ENCODE peak calls at places on chromosomes 5 and 9, in nine cellular contexts. B is activated naive CD4-positive, alpha-beta T cell treated with Interleukin-2 at 50 U/mL for 16 hours; E is HTR-8/SVneo; Y is HCEC 1CT; I is ACHN; Q is iris pigment epithelial cell; P is right atrium auricular region; W is NCI-H226; R is AG09309. J is an unnamed sample.

GRCh38 chr5:124847907-124848306 is 101.5 kb upstream of the ZNF608 start:
- DNase-seq in Y (no peak), B (no peak), P (no peak), W (no peak), Q (no peak), I (no peak), E (no peak), R (no peak), J (no peak)

GRCh38 chr5:56522169-56522568 is 289.0 kb upstream of the ANKRD55 start:
- DNase-seq in W (no peak), B (no peak), R (no peak), E (no peak), I (no peak), P (no peak), Y (no peak), Q (no peak), J (no peak)

GRCh38 chr9:73114958-73115357 is 36.7 kb upstream of the ANXA1 start:
- DNase-seq in B (no peak), E (no peak), Q (no peak), P (no peak), W (no peak), Y (no peak), R (no peak), I (no peak), J (no peak)

GRCh38 chr9:76438841-76439588 is 20.0 kb upstream of the GCNT1 start:
- DNase-seq in P (no peak), B (no peak), I (no peak), W (no peak), E (no peak), Q (no peak), R (no peak), Y (no peak), J (no peak)

GRCh38 chr5:178378527-178379484 is 146.2 kb upstream of the PHYKPL start:
- DNase-seq in Q (no peak), E (no peak), I (no peak), R (no peak), P (no peak), W (no peak), B (no peak), Y (no peak), J (no peak)

GRCh38 chr9:123652416-123652815 is 277.5 kb downstream of the DENND1A start:
- DNase-seq in R (no peak), Y (no peak), P (no peak), Q (no peak), W (no peak), B (no peak), E (no peak), I (no peak), J (no peak)

GRCh38 chr5:37774912-37775483 is 64.8 kb downstream of the GDNF start:
- DNase-seq in W (no peak), Y (peak; percentile 23), Q (peak; percentile 59), P (no peak), B (peak; percentile 6), I (peak; percentile 39), E (no peak), R (no peak), J (no peak)

GRCh38 chr5:156838966-156839365 is 11.1 kb upstream of the PPP1R2B start:
- DNase-seq in I (no peak), P (no peak), B (no peak), Q (no peak), E (no peak), R (no peak), Y (no peak), W (no peak), J (no peak)

GRCh38 chr9:111730937-111731567 is 63.7 kb downstream of the SHOC1 start:
- DNase-seq in P (no peak), W (peak; percentile 94), R (no peak), Y (peak; percentile 61), E (no peak), Q (peak; percentile 88), B (no peak), I (no peak), J (no peak)

GRCh38 chr9:16705121-16705604 is 165.3 kb downstream of the BNC2 start:
- DNase-seq in E (peak; percentile 64), Q (peak; percentile 89), Y (peak; percentile 94), R (peak; percentile 96), B (no peak), W (peak; percentile 88), P (peak; percentile 98), I (peak; percentile 95), J (peak; percentile 86)

GRCh38 chr9:113992276-113992951 is 85.7 kb downstream of the AMBP start:
- DNase-seq in P (no peak), B (no peak), Q (no peak), R (no peak), E (no peak), Y (no peak), I (no peak), W (no peak), J (no peak)

GRCh38 chr5:80414113-80414512 is 6.2 kb downstream of the ZFYVE16 start:
- DNase-seq in Q (peak; percentile 66), P (no peak), R (no peak), Y (peak; percentile 48), W (peak; percentile 29), I (no peak), B (no peak), E (no peak), J (no peak)

GRCh38 chr5:90134892-90135291 is 274.7 kb downstream of the CETN3 start:
- DNase-seq in E (no peak), R (no peak), Y (no peak), W (peak; percentile 82), Q (peak; percentile 94), I (no peak), P (peak; percentile 64), B (no peak), J (peak; percentile 64)

GRCh38 chr9:111759762-111760639 is 34.7 kb downstream of the SHOC1 start:
- DNase-seq in I (peak; percentile 80), W (peak; percentile 77), B (peak; percentile 21), E (peak; percentile 54), R (peak; percentile 84), Q (peak; percentile 90), P (no peak), Y (peak; percentile 79), J (peak; percentile 74)

GRCh38 chr9:113057193-113057592 is 669 bp upstream of the ZFP37 start:
- DNase-seq in Y (no peak), B (no peak), P (no peak), Q (no peak), R (no peak), W (no peak), I (no peak), E (no peak), J (no peak)

GRCh38 chr5:607541-608285 is 4.4 kb upstream of the CEP72 start:
- DNase-seq in I (no peak), E (no peak), Q (no peak), W (no peak), P (no peak), B (no peak), Y (no peak), R (no peak), J (no peak)

GRCh38 chr5:132016721-132017250 is 5.3 kb upstream of the ACSL6 start:
- DNase-seq in B (no peak), Q (no peak), R (no peak), E (no peak), I (no peak), Y (no peak), P (no peak), W (no peak), J (no peak)

GRCh38 chr5:16596541-16596940 is 20.3 kb downstream of the RETREG1 start:
- DNase-seq in W (no peak), B (no peak), Y (peak; percentile 24), Q (peak; percentile 18), E (no peak), P (no peak), R (peak; percentile 71), I (no peak), J (peak; percentile 45)

GRCh38 chr9:34980181-34980761 is 9.3 kb upstream of the DNAJB5 start:
- DNase-seq in P (no peak), Q (no peak), R (no peak), W (no peak), B (no peak), Y (no peak), E (no peak), I (no peak), J (no peak)

GRCh38 chr5:177552839-177553455 is 1.4 kb downstream of the FAM193B start:
- DNase-seq in E (no peak), I (no peak), Q (peak; percentile 28), W (no peak), P (no peak), Y (peak; percentile 31), R (no peak), B (no peak), J (no peak)

GRCh38 chr5:77550416-77550815 is 58.3 kb upstream of the WDR41 start:
- DNase-seq in E (no peak), Y (no peak), B (no peak), P (no peak), Q (no peak), I (no peak), R (no peak), W (no peak), J (no peak)

GRCh38 chr5:180849827-180850226 is 11.2 kb downstream of the ZFP62 start:
- DNase-seq in I (no peak), Y (no peak), Q (no peak), R (no peak), W (no peak), E (no peak), B (no peak), P (no peak), J (no peak)

GRCh38 chr5:172733974-172734346 is 37.0 kb downstream of the DUSP1 start:
- DNase-seq in B (no peak), W (no peak), P (no peak), Y (no peak), R (no peak), E (no peak), Q (no peak), I (no peak), J (no peak)

GRCh38 chr9:112115955-112116354 is 59.1 kb downstream of the SUSD1 start:
- DNase-seq in Q (no peak), B (no peak), W (no peak), I (no peak), P (no peak), E (no peak), R (no peak), Y (no peak), J (no peak)

GRCh38 chr5:57383093-57383861 is 99.3 kb downstream of the ACTBL2 start:
- DNase-seq in B (peak; percentile 37), Y (peak; percentile 93), W (peak; percentile 93), Q (peak; percentile 93), P (no peak), R (peak; percentile 67), I (peak; percentile 32), E (peak; percentile 68), J (peak; percentile 73)

GRCh38 chr5:16937503-16938161 is 1.5 kb upstream of the MYO10 start:
- DNase-seq in B (no peak), P (no peak), R (no peak), E (no peak), Y (no peak), Q (no peak), W (no peak), I (no peak), J (no peak)

GRCh38 chr9:42388846-42389245 is 205.4 kb downstream of the SPATA31A6 start:
- DNase-seq in Y (no peak), R (no peak), I (no peak), E (peak; percentile 2), P (no peak), B (no peak), Q (no peak), W (no peak), J (no peak)

GRCh38 chr5:10593531-10594181 is 29.8 kb downstream of the ANKRD33B start:
- DNase-seq in W (peak; percentile 35), P (peak; percentile 44), Q (no peak), I (no peak), E (no peak), R (no peak), Y (no peak), B (no peak), J (no peak)

GRCh38 chr5:130206686-130207085 is 302.4 kb downstream of the CHSY3 start:
- DNase-seq in P (no peak), E (no peak), Q (no peak), W (no peak), B (no peak), R (no peak), Y (no peak), I (no peak), J (no peak)

GRCh38 chr9:121985792-121986494 is 107.2 kb downstream of the TTLL11 start:
- DNase-seq in Q (no peak), P (peak; percentile 87), B (no peak), E (no peak), R (no peak), W (no peak), I (peak; percentile 1), Y (no peak), J (no peak)

GRCh38 chr9:132144708-132145365 is 17.0 kb upstream of the NTNG2 start:
- DNase-seq in R (no peak), Y (peak; percentile 65), Q (peak; percentile 86), B (peak; percentile 14), W (peak; percentile 83), P (no peak), I (peak; percentile 19), E (no peak), J (no peak)